ENCODE peak calls at places on chromosomes 6 and 20, in four cellular contexts. P is D341Med; L is stimulated activated CD8-positive, alpha-beta memory T cell treated with anti-CD3 and anti-CD28 coated beads, Interleukin-2, amount 100 ng/mL, for 48 hours; C is ACHN. E is an unnamed sample.

GRCh38 chr6:97917369-97917768 is 634.4 kb upstream of the MMS22L start:
- DNase-seq in P (no peak), L (no peak), C (no peak), E (peak; percentile 61)

GRCh38 chr6:163661271-163661671 is 246.8 kb downstream of the QKI start:
- DNase-seq in P (no peak), C (no peak), L (no peak), E (peak; percentile 52)

GRCh38 chr6:13531956-13532355 is 42.4 kb upstream of the SIRT5 start:
- DNase-seq in P (peak; percentile 48), C (no peak), L (no peak), E (no peak)

GRCh38 chr6:7196019-7196402 is 88.2 kb downstream of the RREB1 start:
- DNase-seq in L (no peak), C (no peak), P (no peak), E (no peak)

GRCh38 chr20:55142932-55143331 is 667.5 kb downstream of the DOK5 start:
- DNase-seq in L (no peak), P (no peak), C (no peak), E (no peak)

GRCh38 chr20:35404614-35405259 is 7.0 kb downstream of the UQCC1 start:
- DNase-seq in C (no peak), L (no peak), P (no peak), E (no peak)

GRCh38 chr6:134663800-134664535 is 285.9 kb downstream of the ALDH8A1 start:
- DNase-seq in L (no peak), C (no peak), P (no peak), E (no peak)

GRCh38 chr20:7723284-7723683 is 217.0 kb downstream of the HAO1 start:
- DNase-seq in L (no peak), C (no peak), P (no peak), E (no peak)

GRCh38 chr6:2839195-2839981 is 2.3 kb downstream of the SERPINB1 start:
- DNase-seq in C (peak; percentile 87), L (no peak), P (no peak), E (peak; percentile 89)

GRCh38 chr6:134627707-134628106 is 309.8 kb upstream of the SGK1 start:
- DNase-seq in L (no peak), C (no peak), P (no peak), E (no peak)

GRCh38 chr6:20202070-20202658 is 10.1 kb downstream of the MBOAT1 start:
- DNase-seq in L (no peak), P (no peak), C (peak; percentile 14), E (peak; percentile 36)